ENCODE peak calls at places on chromosome 10, in five cellular contexts. M is fibroblast of lung, O is endodermal cell, G is AG10803, D is H9. W is an unnamed sample.

GRCh38 chr10:121553455-121553854 is 44.8 kb downstream of the FGFR2 start:
- DNase-seq in M (no peak), O (no peak), G (no peak), D (no peak), W (no peak)

GRCh38 chr10:61628199-61628874 is 34.4 kb upstream of the CABCOCO1 start:
- DNase-seq in M (peak; percentile 81), O (no peak), G (peak; percentile 73), D (no peak), W (peak; percentile 81)

GRCh38 chr10:75191821-75192568 is 18.6 kb upstream of the VDAC2 start:
- DNase-seq in M (peak; percentile 98), O (no peak), G (peak; percentile 93), D (no peak), W (peak; percentile 97)

GRCh38 chr10:49058341-49059255 is 56.7 kb downstream of the VSTM4 start:
- DNase-seq in M (no peak), O (no peak), G (peak; percentile 60), D (no peak), W (peak; percentile 8)

GRCh38 chr10:119807960-119808697 is 64.5 kb downstream of the MCMBP start:
- DNase-seq in M (peak; percentile 19), O (no peak), G (peak; percentile 91), D (no peak), W (peak; percentile 72)

GRCh38 chr10:93701903-93702277 is 502 bp downstream of the FRA10AC1 start:
- DNase-seq in M (peak; percentile 54), O (peak; percentile 54), G (peak; percentile 56), D (no peak), W (peak; percentile 57)

GRCh38 chr10:82811621-82812020 is 936.6 kb downstream of the NRG3 start:
- DNase-seq in M (no peak), O (peak; percentile 86), G (peak; percentile 3), D (peak; percentile 56), W (peak; percentile 32)

GRCh38 chr10:71804067-71804466 is 30.7 kb upstream of the VSIR start:
- DNase-seq in M (no peak), O (no peak), G (no peak), D (no peak), W (no peak)

GRCh38 chr10:3848005-3848767 is 63.2 kb upstream of the KLF6 start:
- DNase-seq in M (peak; percentile 69), O (no peak), G (peak; percentile 74), D (no peak), W (peak; percentile 17)

GRCh38 chr10:51108404-51108803 is 34.1 kb downstream of the PRKG1 start:
- DNase-seq in M (no peak), O (no peak), G (no peak), D (no peak), W (no peak)

GRCh38 chr10:61304751-61305150 is 148.4 kb downstream of the TMEM26 start:
- DNase-seq in M (no peak), O (no peak), G (no peak), D (no peak), W (no peak)

GRCh38 chr10:3741688-3742461 is 43.1 kb downstream of the KLF6 start:
- DNase-seq in M (peak; percentile 86), O (no peak), G (peak; percentile 91), D (no peak), W (peak; percentile 22)

GRCh38 chr10:92064506-92064905 is 140.9 kb downstream of the BTAF1 start:
- DNase-seq in M (no peak), O (no peak), G (no peak), D (no peak), W (peak; percentile 26)

GRCh38 chr10:124179308-124180043 is 86.1 kb upstream of the CHST15 start:
- DNase-seq in M (no peak), O (no peak), G (no peak), D (no peak), W (no peak)

DNA sequence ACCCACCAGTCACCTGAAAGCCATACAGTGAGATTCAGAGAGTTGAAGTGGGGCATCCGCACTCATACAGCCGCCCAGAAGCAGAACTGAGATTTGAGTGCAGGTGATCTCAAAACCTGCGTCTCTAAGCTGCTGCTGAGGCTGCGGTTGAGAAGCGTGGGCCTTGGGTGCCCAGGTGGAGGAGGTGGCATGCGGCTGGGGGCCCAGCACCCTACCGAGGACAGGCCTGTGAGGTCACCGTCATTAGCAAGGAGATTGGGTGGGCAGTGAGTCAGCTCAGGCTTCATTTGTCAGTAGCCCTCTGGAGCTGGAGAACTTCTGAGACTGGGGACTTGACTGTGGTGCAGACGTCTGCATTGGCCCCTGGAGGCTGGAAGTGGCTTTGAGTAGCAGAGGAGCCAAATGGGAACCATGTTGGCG is 29.8 kb downstream of the ZMIZ1 start:
- DNase-seq in M (no peak), O (no peak), G (peak; percentile 42), D (no peak), W (no peak)
- TF ChIP-seq CTCF in M (no peak), O (no peak), G (no peak), D (no peak), W (no peak)

GRCh38 chr10:80200687-80201086 is 4.7 kb downstream of the ANXA11 start:
- DNase-seq in M (no peak), O (no peak), G (no peak), D (no peak), W (no peak)
- TF ChIP-seq CTCF in M (no peak), O (no peak), G (no peak), D (no peak), W (no peak)

DNA sequence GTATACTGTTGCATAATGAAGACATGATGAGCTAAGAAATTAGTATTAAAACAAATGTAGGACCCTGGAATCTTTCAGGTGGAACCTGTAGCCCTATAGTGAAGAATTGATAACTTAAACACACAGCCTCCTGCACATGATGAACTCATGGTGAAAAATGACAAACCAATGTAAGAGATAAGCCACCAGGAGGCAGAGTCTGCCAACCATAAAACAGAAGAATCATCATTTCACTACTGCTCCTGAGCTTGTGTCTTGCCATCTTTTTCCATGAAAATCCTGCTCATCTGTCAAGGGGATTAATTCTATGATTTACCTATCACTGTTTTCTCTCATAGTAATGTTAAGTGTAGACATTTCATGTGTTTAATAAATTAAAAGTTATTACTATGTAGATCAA is 363.9 kb downstream of the MALRD1 start:
- DNase-seq in M (peak; percentile 74), O (peak; percentile 49), G (peak; percentile 11), D (no peak), W (peak; percentile 58)
- TF ChIP-seq CTCF in M (peak; percentile 35), O (peak; percentile 80), G (peak; percentile 49), D (peak; percentile 78), W (peak; percentile 38)

DNA sequence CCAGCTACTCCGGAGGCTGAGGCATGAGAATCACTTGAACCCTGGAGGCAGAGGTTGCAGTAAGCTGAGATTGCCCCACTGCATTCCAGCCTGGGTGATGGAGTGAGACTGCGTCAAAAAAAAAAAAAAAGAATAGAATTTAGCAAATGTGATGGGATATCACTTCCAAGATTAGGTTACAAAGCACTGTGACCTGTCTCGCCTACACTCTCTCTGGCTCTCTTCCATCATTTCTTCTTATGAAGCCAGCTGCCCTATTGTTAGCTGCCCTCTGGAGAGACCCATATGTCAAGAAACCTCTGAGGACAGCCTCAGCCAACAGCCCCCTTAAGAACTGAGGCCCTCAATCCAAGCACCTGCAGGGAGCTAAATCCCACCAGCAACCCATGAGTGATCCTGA is 28.2 kb downstream of the ARHGAP21 start:
- DNase-seq in M (no peak), O (no peak), G (no peak), D (no peak), W (no peak)
- TF ChIP-seq CTCF in M (no peak), O (no peak), G (no peak), D (no peak), W (no peak)

GRCh38 chr10:127195041-127195506 is 1.3 kb downstream of the INSYN2A start:
- DNase-seq in M (peak; percentile 27), O (peak; percentile 79), G (peak; percentile 26), D (peak; percentile 56), W (no peak)
- TF ChIP-seq CTCF in M (no peak), O (no peak), G (no peak), D (no peak), W (no peak)

GRCh38 chr10:65968871-65969270 is 957.0 kb upstream of the LRRTM3 start:
- DNase-seq in M (no peak), O (no peak), G (no peak), D (no peak), W (no peak)
- TF ChIP-seq CTCF in M (no peak), O (no peak), G (no peak), D (peak; percentile 15), W (no peak)

GRCh38 chr10:103067484-103067883 is 125.6 kb downstream of the NT5C2 start:
- DNase-seq in M (no peak), O (peak; percentile 8), G (no peak), D (no peak), W (no peak)

GRCh38 chr10:103067951-103068350 is 125.1 kb downstream of the NT5C2 start:
- DNase-seq in M (no peak), O (peak; percentile 28), G (peak; percentile 29), D (no peak), W (no peak)

GRCh38 chr10:103066141-103067098 is 126.7 kb downstream of the NT5C2 start:
- DNase-seq in M (no peak), O (peak; percentile 36), G (peak; percentile 28), D (no peak), W (no peak)

GRCh38 chr10:103057980-103058568 is 135.0 kb downstream of the NT5C2 start:
- DNase-seq in M (no peak), O (peak; percentile 13), G (no peak), D (no peak), W (no peak)

DNA sequence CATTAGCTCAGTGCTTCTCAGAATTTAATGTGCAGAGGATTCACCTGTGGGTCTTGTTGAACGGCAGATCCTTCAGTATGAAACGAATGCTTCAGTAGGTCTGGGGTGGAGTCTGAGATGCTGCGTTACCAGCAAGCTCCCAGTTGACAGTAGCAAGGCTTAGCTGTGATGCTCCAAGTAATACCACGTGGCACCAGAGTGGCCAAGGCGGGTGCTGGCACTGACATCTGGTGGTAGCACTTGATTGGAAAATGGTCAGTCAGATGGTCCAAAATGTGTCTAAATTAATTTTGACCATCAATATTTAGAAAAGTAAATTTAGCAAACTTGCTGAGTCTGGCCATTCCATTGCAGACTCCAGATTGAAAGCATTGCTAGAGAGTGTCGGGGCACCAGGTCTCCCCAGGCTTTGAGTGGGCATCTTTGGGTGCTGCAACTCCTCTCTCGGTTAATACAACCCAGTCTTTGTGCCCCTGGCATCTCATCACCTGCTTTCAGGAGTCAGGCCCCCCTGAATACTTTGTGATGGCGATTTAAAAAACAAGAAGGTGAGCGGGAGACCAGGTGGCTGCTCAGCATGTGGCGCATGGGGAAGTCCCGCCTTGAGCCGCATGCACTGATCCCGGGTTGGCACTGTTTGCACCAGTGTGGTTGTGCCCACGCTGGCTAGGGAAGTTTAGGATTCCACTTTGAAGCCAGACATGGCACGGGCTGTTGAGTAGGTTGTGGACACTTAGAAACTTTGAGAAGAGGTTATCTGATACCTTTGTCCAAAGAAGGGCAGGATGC is 130.0 kb downstream of the NT5C2 start:
- DNase-seq in M (no peak), O (peak; percentile 49), G (no peak), D (no peak), W (no peak)
- TF ChIP-seq CTCF in M (no peak), O (peak; percentile 44), G (no peak), D (peak; percentile 40), W (no peak)